ENCODE peak calls at places on chromosomes 16 and 17, in eight cellular contexts. N, X, E, Y, P, Q, C and A are unnamed samples.

GRCh38 chr17:57370051-57370581 is 113.8 kb downstream of the MSI2 start:
- DNase-seq in Y (no peak), N (peak), X (no peak), E (peak), C (peak), P (no peak), Q (peak), A (no peak)

GRCh38 chr17:46878055-46878454 is 26.7 kb downstream of the WNT9B start:
- DNase-seq in Y (no peak), P (no peak), E (no peak), C (no peak), Q (no peak), N (no peak), X (no peak), A (no peak)

GRCh38 chr17:70492368-70492767 is 323.0 kb downstream of the KCNJ2 start:
- DNase-seq in P (no peak), E (no peak), Y (no peak), C (no peak), X (no peak), Q (no peak), N (no peak), A (no peak)

GRCh38 chr16:11476676-11477075 is 110.0 kb downstream of the LITAF start:
- DNase-seq in Y (no peak), P (no peak), X (no peak), C (no peak), E (no peak), Q (no peak), N (no peak), A (no peak)

GRCh38 chr17:32264140-32264799 is 1.4 kb upstream of the RHBDL3 start:
- DNase-seq in Y (no peak), C (no peak), Q (no peak), E (peak), P (no peak), X (no peak), N (no peak), A (no peak)

GRCh38 chr17:74325376-74325742 is 667 bp upstream of the KIF19 start:
- DNase-seq in C (no peak), P (no peak), X (no peak), N (no peak), E (no peak), Y (no peak), Q (no peak), A (no peak)

GRCh38 chr17:76163919-76164318 is 22.9 kb upstream of the FOXJ1 start:
- DNase-seq in Q (no peak), X (no peak), P (no peak), N (no peak), E (no peak), C (no peak), Y (no peak), A (no peak)

GRCh38 chr17:62797959-62798358 is 10.2 kb downstream of the MARCHF10 start:
- DNase-seq in X (no peak), P (no peak), C (no peak), E (no peak), N (no peak), Y (no peak), Q (no peak), A (no peak)

GRCh38 chr16:74117798-74118197 is 178.8 kb upstream of the PSMD7 start:
- DNase-seq in E (no peak), X (no peak), Q (no peak), Y (no peak), N (no peak), P (no peak), C (no peak), A (no peak)

GRCh38 chr16:84532299-84532724 is 27.9 kb upstream of the MEAK7 start:
- DNase-seq in X (peak), Q (peak), Y (peak), E (peak), P (no peak), N (peak), C (peak), A (no peak)

GRCh38 chr17:32317353-32317752 is 24.6 kb downstream of the C17orf75 start:
- DNase-seq in N (no peak), P (no peak), C (no peak), E (no peak), X (no peak), Y (no peak), Q (no peak), A (no peak)

GRCh38 chr17:6543079-6544010 is 13.0 kb downstream of the PITPNM3 start:
- DNase-seq in Q (no peak), P (no peak), Y (no peak), X (no peak), C (no peak), E (no peak), N (no peak), A (no peak)

GRCh38 chr16:55898592-55898991 is 23.4 kb upstream of the CES5A start:
- DNase-seq in E (no peak), Y (no peak), Q (no peak), X (no peak), N (no peak), P (no peak), C (no peak), A (no peak)

GRCh38 chr17:49510059-49510719 is 15.1 kb downstream of the NGFR start:
- DNase-seq in X (no peak), Y (no peak), Q (no peak), E (no peak), N (no peak), C (no peak), P (no peak), A (no peak)

GRCh38 chr17:39352986-39353385 is 48.4 kb downstream of the FBXL20 start:
- DNase-seq in Q (no peak), E (no peak), X (no peak), P (no peak), N (no peak), C (no peak), Y (no peak), A (no peak)

GRCh38 chr16:65117701-65118448 is 4.0 kb downstream of the CDH11 start:
- DNase-seq in E (peak), P (peak), N (peak), C (peak), Y (peak), Q (peak), X (peak), A (peak)

GRCh38 chr17:73191443-73192218 is 1.2 kb upstream of the COG1 start:
- DNase-seq in Q (peak), Y (peak), P (peak), C (peak), X (no peak), E (peak), N (peak), A (peak)

GRCh38 chr17:9003355-9004131 is 17.8 kb upstream of the NTN1 start:
- DNase-seq in X (no peak), P (no peak), Y (no peak), Q (no peak), C (no peak), E (peak), N (no peak), A (no peak)

GRCh38 chr16:22797551-22797950 is 16.4 kb upstream of the HS3ST2 start:
- DNase-seq in C (no peak), Q (no peak), P (no peak), E (no peak), N (no peak), Y (no peak), X (no peak), A (no peak)

GRCh38 chr17:76104140-76104895 is 731 bp upstream of the EXOC7 start:
- DNase-seq in N (no peak), E (no peak), C (no peak), Y (no peak), X (no peak), P (no peak), Q (no peak), A (no peak)

GRCh38 chr17:6853764-6854442 is 22.4 kb upstream of the TEKT1 start:
- DNase-seq in E (peak), Y (no peak), N (no peak), P (peak), X (peak), C (no peak), Q (peak), A (peak)

GRCh38 chr17:64969046-64969501 is 49.8 kb upstream of the LRRC37A3 start:
- DNase-seq in N (no peak), C (no peak), X (no peak), P (no peak), E (no peak), Q (no peak), Y (no peak), A (peak)

GRCh38 chr17:37844158-37844976 is 79.8 kb upstream of the TBC1D3K start:
- DNase-seq in X (peak), Y (no peak), N (no peak), Q (peak), C (peak), P (peak), E (peak), A (peak)

GRCh38 chr17:33028061-33028460 is 36.4 kb downstream of the SPACA3 start:
- DNase-seq in C (no peak), P (no peak), Y (no peak), N (no peak), X (no peak), Q (no peak), E (no peak), A (no peak)

GRCh38 chr17:50918933-50919296 is 52.8 kb upstream of the TOB1 start:
- DNase-seq in N (no peak), X (no peak), E (no peak), C (no peak), P (peak), Y (peak), Q (peak), A (peak)

GRCh38 chr16:85010446-85010930 is 847 bp downstream of the ZDHHC7 start:
- DNase-seq in E (no peak), Y (no peak), C (no peak), N (no peak), Q (no peak), X (no peak), P (no peak), A (no peak)

GRCh38 chr17:48751172-48751571 is 22.6 kb upstream of the HOXB13 start:
- DNase-seq in Q (no peak), E (no peak), P (no peak), N (no peak), Y (no peak), X (no peak), C (no peak), A (no peak)

GRCh38 chr16:21608647-21609328 is 9.4 kb downstream of the METTL9 start:
- DNase-seq in P (peak), Q (no peak), Y (no peak), N (no peak), X (no peak), C (no peak), E (peak), A (peak)

GRCh38 chr17:75174996-75175395 is 7.8 kb downstream of the SUMO2 start:
- DNase-seq in Y (no peak), X (no peak), C (no peak), E (no peak), N (no peak), P (no peak), Q (no peak), A (no peak)

GRCh38 chr16:4064950-4065352 is 51.3 kb downstream of the ADCY9 start:
- DNase-seq in Q (no peak), X (no peak), E (no peak), P (peak), Y (no peak), C (no peak), N (no peak), A (peak)

GRCh38 chr16:17481741-17482140 is 11.0 kb upstream of the XYLT1 start:
- DNase-seq in Q (peak), X (no peak), P (no peak), E (no peak), N (no peak), C (no peak), Y (no peak), A (peak)

GRCh38 chr16:11208916-11209665 is 46.9 kb downstream of the SOCS1 start:
- DNase-seq in Q (no peak), P (no peak), Y (no peak), N (peak), C (no peak), E (no peak), X (no peak), A (no peak)

GRCh38 chr17:83031321-83031945 is 48.0 kb upstream of the METRNL start:
- DNase-seq in C (no peak), Q (no peak), P (no peak), X (no peak), E (no peak), N (no peak), Y (no peak), A (no peak)

GRCh38 chr17:37506678-37507077 is 17.0 kb downstream of the DUSP14 start:
- DNase-seq in Y (no peak), N (no peak), E (peak), C (no peak), P (peak), X (no peak), Q (peak), A (no peak)

GRCh38 chr17:41917957-41918391 is 777 bp downstream of the ACLY start:
- DNase-seq in Q (peak), N (no peak), Y (peak), C (no peak), X (no peak), E (peak), P (peak), A (peak)

GRCh38 chr17:2703606-2704005 is 8.0 kb downstream of the CLUH start:
- DNase-seq in Q (no peak), E (no peak), C (no peak), N (no peak), P (no peak), X (no peak), Y (no peak), A (no peak)